ENCODE peak calls at places on chromosome 19, in seven cellular contexts. D is tibial artery, N is fibroblast of the aortic adventitia, K is AG04450, R is cardiac fibroblast, H is mesothelial cell of epicardium, P is AG04449. F is an unnamed sample.

GRCh38 chr19:29188704-29189375 is 24.1 kb downstream of the UQCRFS1 start:
- DNase-seq in K (no peak), P (no peak), N (peak), D (no peak), H (no peak), R (peak), F (no peak)

GRCh38 chr19:32817252-32817912 is 52.2 kb downstream of the SLC7A9 start:
- DNase-seq in K (no peak), D (no peak), H (no peak), R (no peak), N (no peak), P (no peak), F (no peak)

GRCh38 chr19:55638864-55639359 is 1.9 kb upstream of the ZNF580 start:
- DNase-seq in K (no peak), H (no peak), D (no peak), P (no peak), N (no peak), R (peak), F (no peak)

GRCh38 chr19:23957660-23958281 is 43.1 kb downstream of the ZNF726 start:
- DNase-seq in R (peak), H (no peak), N (peak), P (peak), D (no peak), K (peak), F (no peak)

GRCh38 chr19:46784262-46785053 is 3.9 kb downstream of the SLC1A5 start:
- DNase-seq in K (peak), D (peak), N (peak), P (peak), H (peak), R (peak), F (peak)

GRCh38 chr19:46080561-46080960 is 39.8 kb upstream of the IGFL4 start:
- DNase-seq in N (peak), K (peak), H (no peak), D (no peak), P (peak), R (peak), F (no peak)

GRCh38 chr19:18483119-18483518 is 38.8 kb downstream of the ELL start:
- DNase-seq in R (no peak), P (no peak), K (no peak), N (no peak), D (no peak), H (no peak), F (no peak)

GRCh38 chr19:55319786-55320185 is 5.4 kb downstream of the TMEM150B start:
- DNase-seq in H (no peak), P (no peak), K (no peak), N (peak), D (no peak), R (peak), F (peak)

GRCh38 chr19:46616631-46617322 is 8.1 kb downstream of the PTGIR start:
- DNase-seq in K (no peak), D (no peak), N (peak), R (peak), P (no peak), H (no peak), F (peak)

GRCh38 chr19:29976151-29976943 is 34.3 kb downstream of the URI1 start:
- DNase-seq in K (no peak), D (no peak), P (no peak), H (no peak), N (no peak), R (no peak), F (no peak)

GRCh38 chr19:4977299-4978174 is 8.6 kb downstream of the KDM4B start:
- DNase-seq in R (peak), D (no peak), P (peak), N (peak), H (no peak), K (peak), F (no peak)

GRCh38 chr19:6813659-6814058 is 41.2 kb downstream of the VAV1 start:
- DNase-seq in N (no peak), D (no peak), P (no peak), K (no peak), H (no peak), R (no peak), F (no peak)

GRCh38 chr19:34313188-34313587 is 51.8 kb upstream of the GPI start:
- DNase-seq in K (no peak), H (no peak), R (peak), N (peak), D (no peak), P (no peak), F (no peak)

GRCh38 chr19:21586341-21587116 is 81.1 kb downstream of the ZNF429 start:
- DNase-seq in R (no peak), N (no peak), H (no peak), K (no peak), D (no peak), P (no peak), F (peak)

GRCh38 chr19:46345157-46345556 is 1.7 kb upstream of the PPP5C start:
- DNase-seq in K (no peak), N (no peak), P (no peak), R (no peak), H (no peak), D (no peak), F (no peak)

GRCh38 chr19:5134683-5135082 is 165.8 kb downstream of the KDM4B start:
- DNase-seq in K (no peak), P (no peak), R (no peak), N (no peak), D (no peak), H (no peak), F (no peak)

GRCh38 chr19:48629599-48630288 is 7.4 kb downstream of the DBP start:
- DNase-seq in H (no peak), D (peak), N (peak), R (no peak), K (no peak), P (no peak), F (peak)

GRCh38 chr19:2475018-2475701 is 767 bp upstream of the GADD45B start:
- DNase-seq in R (peak), H (no peak), K (no peak), D (peak), N (peak), P (no peak), F (peak)

DNA sequence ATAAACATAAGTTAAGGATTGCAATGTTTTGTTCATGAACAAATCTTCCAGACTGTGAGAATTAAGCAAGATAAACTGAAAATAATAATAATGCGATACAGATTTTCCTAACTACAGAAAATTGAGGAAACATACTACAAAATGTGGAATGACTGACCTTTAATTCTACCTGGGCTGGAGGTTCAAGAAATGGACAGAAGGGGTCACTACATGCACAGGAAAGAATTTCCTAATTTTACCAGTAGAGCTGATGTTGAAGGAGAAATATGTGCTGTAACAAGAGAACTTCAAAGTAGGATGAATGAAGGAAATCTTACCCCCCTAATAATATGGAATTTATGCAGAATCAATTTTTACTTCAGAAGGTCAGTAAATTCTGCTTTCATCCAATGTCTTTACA is 62.3 kb downstream of the ZNF627 start:
- DNase-seq in D (no peak), K (no peak), P (no peak), H (no peak), R (peak), N (peak), F (no peak)
- TF ChIP-seq CTCF in D (no peak), K (peak), P (peak), H (no peak), R (peak), N (peak), F (no peak)

DNA sequence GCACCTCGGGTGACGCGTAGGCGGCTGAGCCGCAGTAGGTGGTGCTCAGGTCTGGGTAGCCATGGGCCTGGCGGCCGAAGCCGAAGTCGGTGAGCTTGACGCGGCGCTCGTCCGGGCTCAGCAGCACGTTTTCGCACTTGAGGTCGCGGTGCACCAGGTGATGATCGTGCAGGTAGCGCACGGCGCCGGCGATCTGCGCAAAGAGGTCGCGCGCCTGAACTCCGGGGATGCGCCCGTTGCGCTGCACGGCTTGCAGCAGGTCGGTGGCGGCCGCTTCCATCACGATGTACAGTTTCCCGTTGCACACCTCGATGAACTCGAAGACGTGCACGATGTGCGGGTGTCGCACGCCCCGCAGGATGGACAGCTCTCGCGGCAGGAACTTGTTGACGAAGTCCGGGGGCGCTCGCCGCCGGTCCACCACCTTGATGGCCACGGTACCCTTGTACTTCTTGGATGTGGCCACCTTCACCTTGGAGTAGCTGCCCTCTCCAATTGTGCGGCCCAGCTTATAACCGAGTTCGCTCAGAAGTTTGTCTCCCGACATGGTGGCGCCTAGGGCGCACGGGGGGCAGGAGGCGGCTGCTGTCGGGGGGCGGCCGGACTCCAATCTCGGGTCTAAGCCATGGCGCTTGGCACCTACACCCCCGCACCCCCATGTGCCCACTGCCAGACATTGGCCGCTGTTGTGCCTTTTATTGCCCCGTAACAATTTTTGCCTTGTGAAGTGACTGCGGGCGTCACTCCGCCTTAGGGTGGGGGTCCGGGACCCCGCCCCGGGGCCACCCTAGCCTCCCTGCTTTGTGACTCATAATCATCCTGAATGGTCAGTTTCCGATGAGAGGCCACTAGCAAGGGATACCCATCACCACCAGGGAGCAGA is at the start of gene TSSK6:
- DNase-seq in D (no peak), P (no peak), R (no peak), H (no peak), K (no peak), N (no peak), F (no peak)
- TF ChIP-seq CTCF in D (no peak), P (no peak), R (no peak), H (no peak), K (peak), N (peak), F (no peak)

DNA sequence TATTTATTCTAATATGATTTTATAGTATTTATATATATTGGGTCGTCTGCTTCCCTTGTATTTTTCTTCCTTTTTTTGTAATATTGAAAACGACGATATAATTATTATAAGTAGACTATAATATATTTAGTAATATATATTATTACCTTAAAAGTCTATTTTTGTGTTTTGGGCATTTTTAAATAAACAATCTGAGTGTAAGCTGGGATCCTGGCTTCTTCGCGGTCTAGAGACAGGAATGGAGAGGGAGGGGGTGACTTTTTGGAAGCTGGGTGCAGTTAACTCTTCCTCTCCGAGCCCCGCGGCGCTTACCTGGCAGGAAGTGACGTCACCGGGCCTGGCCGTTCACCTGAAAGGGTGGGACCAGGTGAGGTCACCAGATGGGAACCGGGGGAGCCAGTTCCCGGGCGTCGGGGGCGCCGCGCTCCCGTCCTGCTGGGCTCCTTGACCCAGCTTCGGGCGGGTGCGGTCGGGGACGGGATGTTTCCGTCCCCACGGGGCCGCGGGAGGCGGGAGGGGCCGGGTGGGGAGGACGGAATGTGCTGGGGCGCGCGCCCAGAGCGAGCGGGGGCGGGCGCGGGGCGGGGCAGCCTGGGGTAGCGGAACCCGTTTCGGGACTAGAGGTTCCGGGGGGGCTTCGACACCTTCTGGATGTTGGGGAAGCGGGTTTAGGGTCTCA is 2.7 kb downstream of the ZFP36 start:
- DNase-seq in H (peak), N (no peak), D (peak), P (no peak), K (no peak), R (peak), F (peak)
- TF ChIP-seq CTCF in H (no peak), N (no peak), D (no peak), P (no peak), K (no peak), R (no peak), F (no peak)

DNA sequence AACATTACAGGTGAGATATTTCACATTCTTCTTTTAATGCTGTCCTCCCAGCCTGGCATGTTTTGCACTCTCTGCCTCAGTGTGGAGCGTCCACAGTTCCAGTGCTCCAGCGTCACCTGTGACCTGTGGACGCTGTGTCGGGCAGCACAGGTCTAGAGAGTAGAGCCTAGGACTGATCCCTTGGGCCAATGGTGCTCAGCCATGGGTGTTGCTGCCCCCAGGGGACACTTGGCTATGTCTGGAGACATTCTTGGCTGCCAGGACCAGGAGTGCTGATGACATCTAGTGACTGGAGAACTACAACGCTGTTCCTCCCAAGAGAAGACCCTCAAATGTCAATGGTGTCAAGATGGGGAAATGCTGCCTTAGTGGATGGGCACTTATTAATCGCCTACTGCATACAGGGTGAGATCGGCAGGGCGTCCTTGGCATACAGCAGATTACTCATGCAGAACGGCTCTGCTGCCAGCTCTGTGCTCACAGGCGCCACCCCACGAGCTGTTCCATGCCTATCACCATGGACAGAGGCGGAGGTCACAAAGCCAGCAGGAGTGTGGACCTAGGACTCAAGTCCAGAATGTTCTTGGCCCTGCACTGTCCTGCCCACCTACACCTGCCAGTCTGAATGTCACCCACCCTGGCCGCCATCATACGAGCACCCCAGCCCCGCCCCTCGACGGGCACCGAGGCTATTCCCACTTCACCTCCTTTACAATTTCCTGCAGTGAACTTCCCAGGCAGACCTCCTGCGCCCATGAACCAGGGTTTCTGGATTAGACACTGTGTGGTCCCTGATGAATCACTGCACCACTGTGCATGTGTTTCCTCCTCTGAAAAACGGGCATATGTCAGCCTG is 13.9 kb upstream of the MADCAM1 start:
- DNase-seq in R (no peak), H (no peak), P (no peak), D (no peak), K (no peak), N (no peak), F (no peak)
- TF ChIP-seq CTCF in R (peak), H (no peak), P (no peak), D (no peak), K (no peak), N (no peak), F (no peak)

GRCh38 chr19:16233081-16233776 is 35.5 kb downstream of the AP1M1 start:
- DNase-seq in R (no peak), K (no peak), D (peak), N (no peak), H (no peak), P (no peak), F (no peak)

GRCh38 chr19:16234552-16235445 is 37.1 kb downstream of the AP1M1 start:
- DNase-seq in P (no peak), K (no peak), H (no peak), N (no peak), R (no peak), D (peak), F (no peak)

GRCh38 chr19:16233836-16234551 is 36.3 kb downstream of the AP1M1 start:
- DNase-seq in P (no peak), D (peak), R (no peak), N (no peak), K (no peak), H (no peak), F (no peak)

GRCh38 chr19:16232127-16232526 is 34.4 kb downstream of the AP1M1 start:
- DNase-seq in R (no peak), N (no peak), H (no peak), D (peak), K (no peak), P (no peak), F (no peak)

GRCh38 chr19:16232568-16232967 is 34.9 kb downstream of the AP1M1 start:
- DNase-seq in D (no peak), R (no peak), P (no peak), N (no peak), H (no peak), K (no peak), F (no peak)
- TF ChIP-seq CTCF in D (no peak), R (no peak), P (no peak), N (no peak), H (no peak), K (no peak), F (no peak)

DNA sequence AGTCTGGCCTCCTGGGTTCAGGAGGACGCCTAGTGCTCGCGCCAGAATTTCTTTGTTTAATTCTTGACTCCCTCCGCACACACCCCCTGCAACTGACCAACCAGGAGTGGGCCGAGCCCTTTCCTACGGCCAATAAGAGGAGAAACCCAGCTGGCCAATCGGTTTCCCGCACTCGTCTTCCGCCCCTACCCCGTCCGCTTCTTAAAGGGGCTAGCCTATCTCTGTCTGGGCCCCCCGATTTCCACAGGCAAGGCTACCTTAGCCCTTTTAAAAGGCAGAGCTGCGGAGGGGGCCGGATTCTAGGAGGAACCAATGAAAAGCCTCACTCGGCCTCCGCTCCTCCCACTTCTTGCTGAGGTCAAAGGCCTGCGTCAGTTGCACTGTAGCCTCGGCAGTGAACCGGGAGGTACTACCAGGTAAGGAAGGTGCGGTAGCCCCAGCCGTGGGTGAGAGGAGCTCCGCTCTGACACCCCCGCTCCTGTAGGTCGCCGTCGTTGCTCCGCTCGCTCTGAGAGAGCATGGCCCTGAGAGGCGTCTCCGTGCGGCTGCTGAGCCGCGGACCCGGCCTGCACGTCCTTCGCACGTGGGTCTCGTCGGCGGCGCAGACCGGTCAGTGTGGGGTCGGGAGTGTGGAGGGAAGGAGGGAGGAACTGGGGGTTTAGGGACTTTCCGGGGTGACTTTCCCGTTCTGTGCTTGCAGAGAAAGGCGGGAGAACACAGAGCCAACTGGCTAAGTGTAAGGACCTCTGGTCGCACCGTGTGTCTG is at the start of gene GCDH:
- DNase-seq in K (peak), N (peak), R (peak), P (peak), H (peak), D (peak), F (peak)
- TF ChIP-seq CTCF in K (no peak), N (no peak), R (no peak), P (no peak), H (no peak), D (no peak), F (no peak)

GRCh38 chr19:57317503-57317902 is 2.8 kb upstream of the ZNF543 start:
- DNase-seq in K (no peak), R (no peak), H (no peak), N (no peak), D (no peak), P (no peak), F (no peak)

GRCh38 chr19:57310792-57311191 is 9.5 kb upstream of the ZNF543 start:
- DNase-seq in H (no peak), R (no peak), P (no peak), N (no peak), D (no peak), K (no peak), F (no peak)

GRCh38 chr19:57308514-57308913 is 11.8 kb upstream of the ZNF543 start:
- DNase-seq in N (no peak), D (no peak), K (no peak), P (no peak), H (no peak), R (no peak), F (no peak)

GRCh38 chr19:57319869-57320179 is 448 bp upstream of the ZNF543 start:
- DNase-seq in K (no peak), P (no peak), H (no peak), R (no peak), N (no peak), D (no peak), F (no peak)

GRCh38 chr19:57314146-57314545 is 6.1 kb upstream of the ZNF543 start:
- DNase-seq in K (no peak), H (no peak), R (no peak), N (no peak), D (no peak), P (no peak), F (no peak)
- TF ChIP-seq CTCF in K (no peak), H (no peak), R (no peak), N (no peak), D (no peak), P (no peak), F (no peak)

F was measured in nephron progenitor cell.